ENCODE peak calls at places on chromosomes 2 and 18, in eight cellular contexts. S is activated CD4-positive, alpha-beta T cell treated with anti-CD3 and anti-CD28 coated beads for 24 hours; C is stimulated activated CD4-positive, alpha-beta T cell treated with anti-CD3 and anti-CD28 coated beads, Interleukin-15, amount 100 ng/mL, for 1 hour; K is heart left ventricle; A is HTR-8/SVneo; Z is GM06990; F is naive B cell; D is iris pigment epithelial cell. T is an unnamed sample.

GRCh38 chr2:202577250-202578183 is 57.3 kb upstream of the FAM117B start:
- DNase-seq in S (no peak), C (no peak), K (no peak), A (no peak), Z (no peak), F (no peak), D (no peak), T (no peak)

GRCh38 chr2:216341151-216341550 is 31.1 kb downstream of the MARCHF4 start:
- DNase-seq in S (no peak), C (no peak), K (no peak), A (no peak), Z (no peak), F (no peak), D (no peak), T (no peak)

GRCh38 chr2:133171396-133172004 is 396.8 kb downstream of the NCKAP5 start:
- DNase-seq in S (no peak), C (no peak), K (no peak), A (peak), Z (no peak), F (peak), D (peak), T (no peak)

GRCh38 chr2:143778981-143779380 is 649.8 kb downstream of the ARHGAP15 start:
- DNase-seq in S (no peak), C (no peak), K (no peak), A (no peak), Z (no peak), F (no peak), D (peak), T (no peak)

GRCh38 chr2:72141881-72142742 is 5.5 kb downstream of the CYP26B1 start:
- DNase-seq in S (no peak), C (no peak), K (peak), A (no peak), Z (no peak), F (no peak), D (no peak), T (peak)

GRCh38 chr2:239804161-239805042 is 220.7 kb downstream of the NDUFA10 start:
- DNase-seq in S (no peak), C (no peak), K (no peak), A (no peak), Z (no peak), F (no peak), D (no peak), T (no peak)

GRCh38 chr2:148614024-148614331 is 30.6 kb upstream of the EPC2 start:
- DNase-seq in S (no peak), C (no peak), K (no peak), A (no peak), Z (no peak), F (no peak), D (peak), T (no peak)

GRCh38 chr2:218773881-218774280 is 8.1 kb upstream of the CYP27A1 start:
- DNase-seq in S (no peak), C (no peak), K (no peak), A (no peak), Z (no peak), F (no peak), D (no peak), T (no peak)

GRCh38 chr2:71166812-71167211 is 36.4 kb downstream of the MPHOSPH10 start:
- DNase-seq in S (no peak), C (no peak), K (no peak), A (no peak), Z (no peak), F (no peak), D (no peak), T (no peak)

GRCh38 chr18:8121942-8122480 is 487.2 kb upstream of the RAB12 start:
- DNase-seq in S (no peak), C (no peak), K (no peak), A (no peak), Z (no peak), F (no peak), D (peak), T (no peak)

GRCh38 chr18:74895686-74896085 is 298.0 kb downstream of the ZNF407 start:
- DNase-seq in S (no peak), C (no peak), K (no peak), A (no peak), Z (no peak), F (no peak), D (peak), T (no peak)

GRCh38 chr2:169365093-169365483 is 2.8 kb upstream of the LRP2 start:
- DNase-seq in S (no peak), C (no peak), K (no peak), A (no peak), Z (no peak), F (peak), D (no peak), T (no peak)

GRCh38 chr18:12408247-12408869 is 629 bp downstream of the PRELID3A start:
- DNase-seq in S (no peak), C (no peak), K (peak), A (no peak), Z (no peak), F (no peak), D (peak), T (no peak)

T was measured in breast epithelium.